ENCODE peak calls at places on chromosomes 11 and 22, in five cellular contexts. C is amniotic stem cell, F is Peyer's patch, J is lower leg skin, S is lower lobe of right lung. T is an unnamed sample.
A peak's percentile ranks its signal among the peaks of the same experiment; 100 is the strongest.

GRCh38 chr11:130897262-130898182 is 18.8 kb downstream of the SNX19 start:
- DNase-seq in S (peak; percentile 65), J (no peak), F (no peak), C (no peak), T (no peak)

GRCh38 chr11:110710520-110711381 is 1.5 kb downstream of the ARHGAP20 start:
- DNase-seq in C (no peak), F (peak; percentile 16), S (peak; percentile 59), J (peak; percentile 90), T (no peak)

GRCh38 chr11:77081976-77082836 is 15.4 kb downstream of the CAPN5 start:
- DNase-seq in J (peak; percentile 77), C (no peak), F (no peak), S (peak; percentile 39), T (no peak)

GRCh38 chr22:44582016-44582415 is 84.0 kb upstream of the RTL6 start:
- DNase-seq in S (peak; percentile 24), F (no peak), C (no peak), J (peak; percentile 60), T (no peak)

GRCh38 chr11:85459304-85459703 is 167.8 kb downstream of the DLG2 start:
- DNase-seq in F (no peak), S (no peak), C (no peak), J (no peak), T (no peak)

GRCh38 chr22:35736166-35736565 is 18.5 kb downstream of the APOL5 start:
- DNase-seq in S (no peak), J (no peak), F (no peak), C (no peak), T (no peak)

GRCh38 chr22:45263790-45264269 is 20.9 kb upstream of the UPK3A start:
- DNase-seq in J (peak; percentile 94), S (peak; percentile 77), F (peak; percentile 54), C (peak; percentile 59), T (no peak)

GRCh38 chr11:66842896-66843775 is at the start of gene RCE1:
- DNase-seq in S (peak; percentile 93), C (peak; percentile 72), F (peak; percentile 88), J (peak; percentile 97), T (peak; percentile 91)

GRCh38 chr22:35638408-35638807 is 9.8 kb upstream of the APOL6 start:
- DNase-seq in F (no peak), J (peak; percentile 97), S (peak; percentile 58), C (peak; percentile 61), T (no peak)

GRCh38 chr11:2138436-2139117 is 612 bp downstream of the IGF2 start:
- DNase-seq in S (no peak), C (no peak), J (no peak), F (no peak), T (no peak)

GRCh38 chr11:11973866-11974265 is 34.6 kb downstream of the DKK3 start:
- DNase-seq in F (no peak), J (no peak), C (no peak), S (no peak), T (no peak)

GRCh38 chr11:118435233-118435892 is 929 bp upstream of the KMT2A start:
- DNase-seq in F (peak; percentile 70), J (peak; percentile 86), C (no peak), S (peak; percentile 72), T (peak; percentile 46)

GRCh38 chr11:6594142-6594768 is 9.2 kb downstream of the RRP8 start:
- DNase-seq in F (no peak), C (no peak), S (no peak), J (no peak), T (no peak)

GRCh38 chr11:821513-822371 is 3.0 kb downstream of the PNPLA2 start:
- DNase-seq in F (no peak), C (no peak), J (no peak), S (peak; percentile 85), T (no peak)

GRCh38 chr11:84056696-84057095 is 770.5 kb upstream of the CCDC90B start:
- DNase-seq in J (no peak), S (no peak), F (no peak), C (no peak), T (no peak)

GRCh38 chr11:117180661-117181585 is 2.4 kb downstream of the SIDT2 start:
- DNase-seq in C (peak; percentile 16), F (peak; percentile 83), S (peak; percentile 87), J (peak; percentile 89), T (peak; percentile 49)

GRCh38 chr11:102061276-102061675 is 14.0 kb downstream of the CFAP300 start:
- DNase-seq in J (no peak), F (no peak), S (no peak), C (no peak), T (no peak)

GRCh38 chr22:38872172-38872830 is at the start of gene CBX6:
- DNase-seq in J (peak; percentile 99), C (peak; percentile 78), F (peak; percentile 93), S (peak; percentile 97), T (peak; percentile 93)

GRCh38 chr11:8098361-8098760 is 17.4 kb downstream of the TUB start:
- DNase-seq in C (no peak), F (no peak), S (no peak), J (no peak), T (no peak)

GRCh38 chr11:85540635-85541034 is 86.5 kb downstream of the DLG2 start:
- DNase-seq in F (no peak), S (no peak), C (no peak), J (no peak), T (no peak)

GRCh38 chr11:20127671-20128527 is 32.4 kb downstream of the DBX1 start:
- DNase-seq in C (peak; percentile 34), J (peak; percentile 94), S (peak; percentile 76), F (peak; percentile 58), T (peak; percentile 75)

GRCh38 chr11:117985953-117986887 is at the start of gene IL10RA:
- DNase-seq in S (peak; percentile 93), F (peak; percentile 93), J (peak; percentile 94), C (no peak), T (peak; percentile 75)

GRCh38 chr11:72179804-72180396 is 12.0 kb upstream of the FOLR1 start:
- DNase-seq in S (no peak), J (no peak), C (no peak), F (no peak), T (no peak)

GRCh38 chr22:20867179-20868099 is 8.6 kb downstream of the SNAP29 start:
- DNase-seq in S (no peak), C (no peak), J (no peak), F (no peak), T (no peak)

GRCh38 chr22:24894998-24895397 is 51.5 kb downstream of the LHFPL7 start:
- DNase-seq in C (no peak), J (peak; percentile 90), F (no peak), S (peak; percentile 76), T (no peak)

GRCh38 chr11:34757026-34757451 is 136.1 kb downstream of the EHF start:
- DNase-seq in S (no peak), J (no peak), F (no peak), C (no peak), T (no peak)